ENCODE peak calls at places on chromosome 18, in five cellular contexts. Q is choroid plexus epithelial cell; T is activated T-cell treated with anti-CD3 and anti-CD28 coated beads, Interleukin-2, amount 50 U/mL, for 72 hours; S is lower lobe of right lung; W is Kasumi-1. E is an unnamed sample.

GRCh38 chr18:7728297-7728696 is 161.2 kb downstream of the PTPRM start:
- DNase-seq in Q (no peak), T (no peak), W (no peak), S (no peak), E (no peak)

GRCh38 chr18:44679912-44680270 is 797 bp upstream of the SETBP1 start:
- DNase-seq in S (peak), T (peak), W (peak), Q (peak), E (no peak)

GRCh38 chr18:8468911-8469310 is 140.3 kb upstream of the RAB12 start:
- DNase-seq in S (no peak), Q (peak), W (no peak), T (no peak), E (no peak)

GRCh38 chr18:35582899-35583558 is 1.5 kb downstream of the GALNT1 start:
- DNase-seq in T (no peak), W (peak), Q (peak), S (no peak), E (no peak)

GRCh38 chr18:6876646-6877045 is 147.1 kb downstream of the ARHGAP28 start:
- DNase-seq in Q (peak), W (no peak), T (no peak), S (no peak), E (no peak)

GRCh38 chr18:57780318-57781127 is 22.6 kb downstream of the ATP8B1 start:
- DNase-seq in S (no peak), T (no peak), W (no peak), Q (peak), E (peak)

GRCh38 chr18:3179430-3180089 is 40.2 kb downstream of the MYOM1 start:
- DNase-seq in S (no peak), Q (no peak), T (no peak), W (peak), E (peak)

GRCh38 chr18:32078845-32079244 is 12.8 kb upstream of the RNF138 start:
- DNase-seq in S (no peak), T (no peak), W (no peak), Q (no peak), E (no peak)

GRCh38 chr18:63197246-63197791 is 122.2 kb downstream of the BCL2 start:
- DNase-seq in S (no peak), T (no peak), Q (no peak), W (no peak), E (no peak)

GRCh38 chr18:27501651-27502050 is 316.5 kb upstream of the CHST9 start:
- DNase-seq in W (no peak), T (no peak), Q (no peak), S (no peak), E (no peak)

GRCh38 chr18:48359626-48360025 is 49.6 kb downstream of the ZBTB7C start:
- DNase-seq in T (no peak), S (no peak), W (no peak), Q (no peak), E (no peak)

GRCh38 chr18:79493801-79494211 is 98.1 kb downstream of the NFATC1 start:
- DNase-seq in T (no peak), Q (no peak), W (no peak), S (peak), E (no peak)

GRCh38 chr18:51168031-51168742 is 29.3 kb downstream of the MEX3C start:
- DNase-seq in T (no peak), Q (peak), W (no peak), S (no peak), E (no peak)

GRCh38 chr18:41244751-41245150 is 710.3 kb upstream of the PIK3C3 start:
- DNase-seq in Q (no peak), W (no peak), S (no peak), T (no peak), E (no peak)